ENCODE peak calls at places on chromosome X, in nine cellular contexts. One of them, this sample, is unnamed.

GRCh38 chrX:43644124-43644701 is 11.9 kb upstream of the MAOA start:
- DNase-seq in astrocyte of the spinal cord: peak
- DNase-seq in mucosa of descending colon: no peak
- DNase-seq in tibial artery: no peak
- DNase-seq in pancreas: no peak
- DNase-seq in fibroblast of mammary gland: peak
- DNase-seq in AG04450: no peak
- DNase-seq in SJSA1: peak
- DNase-seq in transverse colon: no peak
- DNase-seq in this sample: no peak

GRCh38 chrX:52979993-52980392 is 21.7 kb upstream of the FAM156A start:
- DNase-seq in tibial artery: no peak
- DNase-seq in SJSA1: no peak
- DNase-seq in astrocyte of the spinal cord: no peak
- DNase-seq in mucosa of descending colon: no peak
- DNase-seq in AG04450: no peak
- DNase-seq in fibroblast of mammary gland: no peak
- DNase-seq in pancreas: no peak
- DNase-seq in transverse colon: no peak
- DNase-seq in this sample: no peak

GRCh38 chrX:141341341-141341740 is 99.0 kb upstream of the SPANXC start:
- DNase-seq in astrocyte of the spinal cord: peak
- DNase-seq in SJSA1: peak
- DNase-seq in AG04450: peak
- DNase-seq in transverse colon: no peak
- DNase-seq in mucosa of descending colon: no peak
- DNase-seq in fibroblast of mammary gland: peak
- DNase-seq in pancreas: no peak
- DNase-seq in tibial artery: no peak
- DNase-seq in this sample: no peak

GRCh38 chrX:16022580-16023170 is 100.7 kb upstream of the GRPR start:
- DNase-seq in SJSA1: peak
- DNase-seq in pancreas: no peak
- DNase-seq in tibial artery: no peak
- DNase-seq in mucosa of descending colon: no peak
- DNase-seq in fibroblast of mammary gland: peak
- DNase-seq in astrocyte of the spinal cord: peak
- DNase-seq in transverse colon: no peak
- DNase-seq in AG04450: no peak
- DNase-seq in this sample: no peak

GRCh38 chrX:97326456-97326855 is 442.7 kb downstream of the RPA4 start:
- DNase-seq in AG04450: no peak
- DNase-seq in transverse colon: no peak
- DNase-seq in SJSA1: no peak
- DNase-seq in tibial artery: no peak
- DNase-seq in astrocyte of the spinal cord: peak
- DNase-seq in pancreas: no peak
- DNase-seq in mucosa of descending colon: no peak
- DNase-seq in fibroblast of mammary gland: no peak
- DNase-seq in this sample: no peak

GRCh38 chrX:101357166-101357795 is 8.7 kb upstream of the TIMM8A start:
- DNase-seq in tibial artery: no peak
- DNase-seq in fibroblast of mammary gland: peak
- DNase-seq in AG04450: no peak
- DNase-seq in astrocyte of the spinal cord: no peak
- DNase-seq in pancreas: no peak
- DNase-seq in SJSA1: peak
- DNase-seq in mucosa of descending colon: peak
- DNase-seq in transverse colon: no peak
- DNase-seq in this sample: no peak

GRCh38 chrX:136130931-136131843 is 16.1 kb upstream of the FHL1 start:
- DNase-seq in SJSA1: peak
- DNase-seq in AG04450: peak
- DNase-seq in transverse colon: no peak
- DNase-seq in pancreas: no peak
- DNase-seq in astrocyte of the spinal cord: peak
- DNase-seq in mucosa of descending colon: no peak
- DNase-seq in fibroblast of mammary gland: peak
- DNase-seq in tibial artery: no peak
- DNase-seq in this sample: no peak

GRCh38 chrX:29090811-29091210 is 503.6 kb downstream of the IL1RAPL1 start:
- DNase-seq in astrocyte of the spinal cord: peak
- DNase-seq in fibroblast of mammary gland: peak
- DNase-seq in SJSA1: no peak
- DNase-seq in tibial artery: no peak
- DNase-seq in pancreas: no peak
- DNase-seq in transverse colon: no peak
- DNase-seq in AG04450: no peak
- DNase-seq in mucosa of descending colon: no peak
- DNase-seq in this sample: no peak

GRCh38 chrX:31268359-31268758 is 196.5 kb upstream of the FTHL17 start:
- DNase-seq in mucosa of descending colon: no peak
- DNase-seq in SJSA1: peak
- DNase-seq in tibial artery: no peak
- DNase-seq in pancreas: no peak
- DNase-seq in transverse colon: no peak
- DNase-seq in astrocyte of the spinal cord: no peak
- DNase-seq in AG04450: no peak
- DNase-seq in fibroblast of mammary gland: no peak
- DNase-seq in this sample: no peak

GRCh38 chrX:108464604-108465003 is 25.0 kb downstream of the COL4A5 start:
- DNase-seq in SJSA1: peak
- DNase-seq in transverse colon: no peak
- DNase-seq in mucosa of descending colon: no peak
- DNase-seq in tibial artery: no peak
- DNase-seq in fibroblast of mammary gland: no peak
- DNase-seq in astrocyte of the spinal cord: peak
- DNase-seq in AG04450: no peak
- DNase-seq in pancreas: no peak
- DNase-seq in this sample: no peak

GRCh38 chrX:152640039-152640818 is 2.5 kb downstream of the GABRQ start:
- DNase-seq in transverse colon: no peak
- DNase-seq in SJSA1: no peak
- DNase-seq in fibroblast of mammary gland: peak
- DNase-seq in AG04450: no peak
- DNase-seq in tibial artery: no peak
- DNase-seq in astrocyte of the spinal cord: peak
- DNase-seq in mucosa of descending colon: no peak
- DNase-seq in pancreas: no peak
- DNase-seq in this sample: no peak

GRCh38 chrX:15749642-15750610 is 11.9 kb downstream of the CA5B start:
- DNase-seq in mucosa of descending colon: peak
- DNase-seq in SJSA1: peak
- DNase-seq in fibroblast of mammary gland: peak
- DNase-seq in tibial artery: peak
- DNase-seq in transverse colon: peak
- DNase-seq in AG04450: no peak
- DNase-seq in astrocyte of the spinal cord: no peak
- DNase-seq in pancreas: no peak
- DNase-seq in this sample: no peak

GRCh38 chrX:134619838-134620237 is 38.4 kb downstream of the PLAC1 start:
- DNase-seq in astrocyte of the spinal cord: no peak
- DNase-seq in tibial artery: no peak
- DNase-seq in AG04450: no peak
- DNase-seq in SJSA1: no peak
- DNase-seq in pancreas: no peak
- DNase-seq in transverse colon: no peak
- DNase-seq in mucosa of descending colon: no peak
- DNase-seq in fibroblast of mammary gland: no peak
- DNase-seq in this sample: no peak

GRCh38 chrX:134623293-134624045 is 34.8 kb downstream of the PLAC1 start:
- DNase-seq in fibroblast of mammary gland: no peak
- DNase-seq in mucosa of descending colon: no peak
- DNase-seq in AG04450: no peak
- DNase-seq in SJSA1: no peak
- DNase-seq in transverse colon: no peak
- DNase-seq in pancreas: no peak
- DNase-seq in tibial artery: no peak
- DNase-seq in astrocyte of the spinal cord: peak
- DNase-seq in this sample: no peak

GRCh38 chrX:134624046-134624430 is 34.2 kb downstream of the PLAC1 start:
- DNase-seq in astrocyte of the spinal cord: no peak
- DNase-seq in fibroblast of mammary gland: no peak
- DNase-seq in transverse colon: no peak
- DNase-seq in SJSA1: no peak
- DNase-seq in mucosa of descending colon: no peak
- DNase-seq in AG04450: no peak
- DNase-seq in pancreas: no peak
- DNase-seq in tibial artery: no peak
- DNase-seq in this sample: no peak

GRCh38 chrX:134622813-134623185 is 35.5 kb downstream of the PLAC1 start:
- DNase-seq in transverse colon: no peak
- DNase-seq in astrocyte of the spinal cord: peak
- DNase-seq in tibial artery: no peak
- DNase-seq in fibroblast of mammary gland: no peak
- DNase-seq in AG04450: no peak
- DNase-seq in mucosa of descending colon: no peak
- DNase-seq in SJSA1: peak
- DNase-seq in pancreas: no peak
- DNase-seq in this sample: no peak

DNA sequence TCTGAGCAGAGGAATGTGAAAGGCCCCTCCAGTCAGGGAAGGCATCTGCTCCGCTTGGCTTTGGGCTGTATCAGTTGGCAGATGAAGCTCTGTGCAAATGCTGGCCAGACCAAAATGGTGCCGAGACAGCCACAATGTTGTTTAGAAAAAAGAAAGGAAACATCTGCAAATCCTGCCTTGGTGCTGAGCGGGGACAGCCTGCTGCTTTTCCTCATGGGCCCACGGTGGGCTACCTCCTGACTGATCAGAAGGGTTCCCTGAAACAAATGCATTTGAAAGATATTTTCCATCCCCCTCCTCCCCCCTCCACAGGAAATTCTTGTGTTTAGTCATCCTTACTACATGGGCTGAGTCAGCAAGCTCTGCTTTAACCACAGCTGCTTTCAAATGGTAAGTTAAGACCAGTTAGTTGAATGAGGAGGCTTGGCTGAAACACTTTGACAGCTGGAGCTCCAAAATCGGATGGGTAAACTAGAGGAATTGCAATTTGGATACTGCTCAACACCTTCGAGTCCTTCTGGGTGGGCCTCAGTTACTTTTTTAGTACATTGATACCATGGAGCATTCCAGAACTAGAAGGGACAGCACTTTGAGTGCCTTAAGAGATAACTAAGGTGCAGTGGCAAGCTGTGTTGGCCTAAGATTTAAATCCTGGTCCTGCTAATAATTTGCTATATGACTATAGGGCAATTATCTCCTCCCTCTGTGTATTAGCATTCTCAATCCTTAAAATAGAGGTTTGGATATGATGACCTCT is 36.0 kb downstream of the PLAC1 start:
- DNase-seq in transverse colon: no peak
- DNase-seq in SJSA1: peak
- DNase-seq in mucosa of descending colon: no peak
- DNase-seq in fibroblast of mammary gland: peak
- DNase-seq in pancreas: no peak
- DNase-seq in AG04450: no peak
- DNase-seq in tibial artery: no peak
- DNase-seq in astrocyte of the spinal cord: peak
- DNase-seq in this sample: no peak
- H3K4me3 ChIP-seq in transverse colon: no peak
- H3K4me3 ChIP-seq in SJSA1: no peak
- H3K4me3 ChIP-seq in mucosa of descending colon: no peak
- H3K4me3 ChIP-seq in fibroblast of mammary gland: no peak
- H3K4me3 ChIP-seq in pancreas: no peak
- H3K4me3 ChIP-seq in AG04450: no peak
- H3K4me3 ChIP-seq in tibial artery: no peak
- H3K4me3 ChIP-seq in astrocyte of the spinal cord: no peak
- H3K4me3 ChIP-seq in this sample: no peak

GRCh38 chrX:151227637-151228036 is 51.3 kb downstream of the GPR50 start:
- DNase-seq in AG04450: no peak
- DNase-seq in tibial artery: no peak
- DNase-seq in pancreas: no peak
- DNase-seq in fibroblast of mammary gland: no peak
- DNase-seq in SJSA1: no peak
- DNase-seq in astrocyte of the spinal cord: no peak
- DNase-seq in mucosa of descending colon: no peak
- DNase-seq in transverse colon: no peak
- DNase-seq in this sample: no peak
- H3K4me3 ChIP-seq in AG04450: no peak
- H3K4me3 ChIP-seq in tibial artery: no peak
- H3K4me3 ChIP-seq in pancreas: no peak
- H3K4me3 ChIP-seq in fibroblast of mammary gland: no peak
- H3K4me3 ChIP-seq in SJSA1: no peak
- H3K4me3 ChIP-seq in astrocyte of the spinal cord: no peak
- H3K4me3 ChIP-seq in mucosa of descending colon: no peak
- H3K4me3 ChIP-seq in transverse colon: no peak
- H3K4me3 ChIP-seq in this sample: no peak

DNA sequence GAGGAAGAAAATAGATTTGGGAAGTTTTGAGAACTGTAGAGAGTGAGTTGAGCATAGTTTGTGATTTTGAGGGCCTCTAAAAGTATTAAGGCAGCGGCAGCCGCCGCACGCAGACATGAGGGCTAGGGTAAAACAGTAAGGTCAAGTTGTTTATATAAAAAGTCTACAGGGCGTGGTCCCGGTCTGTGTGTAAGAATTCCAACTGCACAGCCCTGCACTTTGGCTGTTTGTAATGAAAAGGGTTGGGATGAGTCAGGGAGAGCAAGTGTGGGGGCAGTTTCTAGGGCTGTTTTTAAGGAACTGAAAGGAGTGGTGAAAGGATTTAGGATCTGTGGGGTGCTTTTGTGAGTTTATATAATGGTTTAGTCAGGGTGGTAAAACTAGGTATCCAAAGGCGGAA is 55.0 kb downstream of the BEX3 start:
- DNase-seq in astrocyte of the spinal cord: no peak
- DNase-seq in mucosa of descending colon: peak
- DNase-seq in fibroblast of mammary gland: peak
- DNase-seq in AG04450: peak
- DNase-seq in pancreas: no peak
- DNase-seq in SJSA1: peak
- DNase-seq in transverse colon: no peak
- DNase-seq in tibial artery: no peak
- DNase-seq in this sample: no peak
- H3K4me3 ChIP-seq in astrocyte of the spinal cord: no peak
- H3K4me3 ChIP-seq in mucosa of descending colon: no peak
- H3K4me3 ChIP-seq in fibroblast of mammary gland: no peak
- H3K4me3 ChIP-seq in AG04450: no peak
- H3K4me3 ChIP-seq in pancreas: no peak
- H3K4me3 ChIP-seq in SJSA1: no peak
- H3K4me3 ChIP-seq in transverse colon: no peak
- H3K4me3 ChIP-seq in tibial artery: no peak
- H3K4me3 ChIP-seq in this sample: no peak

DNA sequence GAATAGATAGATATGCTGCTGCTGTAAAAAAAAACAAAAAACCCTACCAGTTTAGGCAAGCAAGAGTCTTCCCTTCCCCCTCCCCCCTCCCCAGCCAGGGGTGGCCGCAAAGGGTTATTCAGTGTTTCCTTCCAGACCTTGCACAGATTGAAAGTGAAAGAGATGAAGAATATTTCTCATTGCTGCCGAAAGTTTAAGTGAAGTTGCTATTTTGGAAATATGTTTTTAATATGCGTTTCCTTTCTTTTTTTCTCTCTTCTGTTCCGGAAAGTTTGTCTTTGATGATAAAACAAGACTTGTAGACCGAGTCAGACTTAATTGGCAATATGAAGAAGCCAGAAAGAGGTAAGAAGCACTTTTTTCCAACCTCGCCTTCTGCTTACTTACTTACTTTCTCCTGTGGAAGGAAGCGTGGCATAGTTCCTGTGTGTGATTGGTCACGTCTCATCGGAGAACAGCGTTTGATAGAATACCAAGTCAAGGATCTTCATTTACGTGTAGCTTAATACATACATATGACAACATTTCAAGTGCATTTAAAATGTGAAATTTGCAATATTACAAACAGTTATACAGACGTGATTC is 58.4 kb upstream of the CLCN4 start:
- DNase-seq in tibial artery: no peak
- DNase-seq in SJSA1: no peak
- DNase-seq in astrocyte of the spinal cord: no peak
- DNase-seq in transverse colon: no peak
- DNase-seq in fibroblast of mammary gland: peak
- DNase-seq in AG04450: no peak
- DNase-seq in mucosa of descending colon: no peak
- DNase-seq in pancreas: no peak
- DNase-seq in this sample: no peak
- H3K4me3 ChIP-seq in tibial artery: peak
- H3K4me3 ChIP-seq in SJSA1: no peak
- H3K4me3 ChIP-seq in astrocyte of the spinal cord: peak
- H3K4me3 ChIP-seq in transverse colon: no peak
- H3K4me3 ChIP-seq in fibroblast of mammary gland: no peak
- H3K4me3 ChIP-seq in AG04450: no peak
- H3K4me3 ChIP-seq in mucosa of descending colon: no peak
- H3K4me3 ChIP-seq in pancreas: no peak
- H3K4me3 ChIP-seq in this sample: peak